ENCODE peak calls at places on chromosomes 7 and 10, in seven cellular contexts. O is GM13976; L is HFFc6; Z is endothelial cell of umbilical vein; C is GM12865; A is CD8-positive, alpha-beta memory T cell; S is skeletal muscle cell. Y is an unnamed sample.

GRCh38 chr10:87546221-87546620 is 41.5 kb downstream of the MINPP1 start:
- DNase-seq in C (peak; percentile 8), A (no peak), Z (no peak), S (no peak), O (no peak), L (peak; percentile 75), Y (no peak)

GRCh38 chr7:158963780-158964222 is 107.4 kb downstream of the DYNC2I1 start:
- DNase-seq in Z (no peak), O (no peak), A (no peak), C (no peak), S (no peak), L (no peak), Y (no peak)

GRCh38 chr10:26157734-26158133 is 58.8 kb upstream of the GAD2 start:
- DNase-seq in O (no peak), A (no peak), Z (no peak), S (no peak), C (no peak), L (no peak), Y (no peak)

GRCh38 chr10:125084191-125085186 is 75.9 kb downstream of the CTBP2 start:
- DNase-seq in C (no peak), S (peak; percentile 75), O (no peak), Z (peak; percentile 93), A (no peak), L (peak; percentile 91), Y (no peak)

GRCh38 chr7:35259555-35259954 is 5.7 kb upstream of the TBX20 start:
- DNase-seq in L (no peak), O (no peak), S (no peak), A (no peak), C (no peak), Z (no peak), Y (no peak)

GRCh38 chr7:94348142-94348541 is 46.6 kb upstream of the COL1A2 start:
- DNase-seq in L (peak; percentile 93), S (peak; percentile 83), C (no peak), O (no peak), Z (peak; percentile 26), A (no peak), Y (no peak)

GRCh38 chr7:5692845-5693278 is 88.6 kb downstream of the RNF216 start:
- DNase-seq in L (peak; percentile 79), S (peak; percentile 41), Z (peak; percentile 74), C (peak; percentile 52), O (no peak), A (no peak), Y (no peak)

GRCh38 chr7:12985752-12986151 is 298.3 kb downstream of the ARL4A start:
- DNase-seq in C (no peak), Z (no peak), A (no peak), S (no peak), O (no peak), L (no peak), Y (no peak)

GRCh38 chr7:117259626-117260025 is 63.2 kb downstream of the WNT2 start:
- DNase-seq in A (no peak), Z (no peak), C (no peak), S (peak; percentile 36), O (no peak), L (peak; percentile 52), Y (no peak)

GRCh38 chr7:131249003-131249402 is 78.7 kb upstream of the MKLN1 start:
- DNase-seq in L (peak; percentile 95), A (no peak), S (peak; percentile 92), O (no peak), Z (peak; percentile 36), C (no peak), Y (no peak)

GRCh38 chr10:14665865-14666857 is 108.5 kb downstream of the FAM107B start:
- DNase-seq in L (no peak), C (no peak), O (no peak), Z (no peak), A (no peak), S (no peak), Y (no peak)

GRCh38 chr10:3578682-3579081 is 206.3 kb downstream of the KLF6 start:
- DNase-seq in O (no peak), S (no peak), L (no peak), C (no peak), A (no peak), Z (no peak), Y (no peak)

GRCh38 chr7:142385528-142386340 is 127.9 kb upstream of the PRSS58 start:
- DNase-seq in Z (peak; percentile 58), O (peak; percentile 48), C (peak; percentile 63), L (peak; percentile 69), S (peak; percentile 51), A (no peak), Y (no peak)

GRCh38 chr7:159032753-159033472 is 111.8 kb downstream of the VIPR2 start:
- DNase-seq in S (no peak), Z (no peak), C (no peak), A (no peak), L (no peak), O (no peak), Y (no peak)

GRCh38 chr10:20662742-20663141 is 234.4 kb downstream of the NEBL start:
- DNase-seq in O (no peak), L (no peak), A (no peak), Z (no peak), S (no peak), C (no peak), Y (no peak)

GRCh38 chr10:87895430-87895829 is 32.0 kb downstream of the PTEN start:
- DNase-seq in L (no peak), C (no peak), S (no peak), A (no peak), O (no peak), Z (no peak), Y (no peak)

GRCh38 chr7:54541941-54542618 is at the start of gene VSTM2A:
- DNase-seq in Z (peak; percentile 1), L (no peak), C (no peak), S (no peak), A (no peak), O (peak; percentile 12), Y (peak; percentile 46)

GRCh38 chr7:47100815-47101435 is 481.0 kb downstream of the TNS3 start:
- DNase-seq in C (peak; percentile 18), O (no peak), L (no peak), Z (peak; percentile 73), S (no peak), A (no peak), Y (no peak)

GRCh38 chr7:268991-269390 is 21.0 kb upstream of the FOXL3 start:
- DNase-seq in Z (no peak), O (no peak), A (no peak), C (no peak), L (no peak), S (no peak), Y (no peak)

Y was measured in caudate nucleus.